ENCODE peak calls at places on chromosomes 5 and 9, in six cellular contexts. F is IMR-90; Z is ascending aorta; N is CD4-positive, alpha-beta memory T cell; M is hepatocyte; C is CD8-positive, alpha-beta memory T cell. V is an unnamed sample.

GRCh38 chr9:121393318-121393717 is 23.3 kb upstream of the STOM start:
- DNase-seq in C (no peak), M (no peak), F (peak; percentile 39), N (no peak), Z (no peak), V (no peak)

GRCh38 chr5:81506900-81507588 is 113.1 kb upstream of the ACOT12 start:
- DNase-seq in N (peak; percentile 41), C (peak; percentile 21), F (peak; percentile 93), M (peak; percentile 86), Z (peak; percentile 12), V (peak; percentile 63)

GRCh38 chr5:128965638-128966302 is 482 bp downstream of the SLC27A6 start:
- DNase-seq in F (no peak), Z (no peak), C (no peak), M (no peak), N (no peak), V (no peak)

GRCh38 chr5:111960466-111961215 is 203.6 kb upstream of the NREP start:
- DNase-seq in N (no peak), M (no peak), F (peak; percentile 63), C (no peak), Z (no peak), V (no peak)

GRCh38 chr9:133463234-133463863 is 3.6 kb downstream of the CACFD1 start:
- DNase-seq in M (no peak), Z (no peak), N (peak; percentile 30), F (no peak), C (no peak), V (no peak)

GRCh38 chr9:93372391-93372790 is 79.1 kb upstream of the FAM120A start:
- DNase-seq in N (no peak), Z (no peak), M (no peak), F (no peak), C (no peak), V (no peak)

GRCh38 chr9:131262327-131263032 is 13.8 kb downstream of the FAM78A start:
- DNase-seq in C (no peak), Z (no peak), F (peak; percentile 25), N (peak; percentile 15), M (no peak), V (no peak)

GRCh38 chr5:40030661-40031060 is 605.9 kb upstream of the DAB2 start:
- DNase-seq in N (no peak), F (no peak), M (no peak), C (no peak), Z (no peak), V (no peak)

GRCh38 chr5:153755913-153756500 is 265.5 kb downstream of the GRIA1 start:
- DNase-seq in Z (no peak), M (no peak), F (no peak), C (no peak), N (no peak), V (no peak)

GRCh38 chr5:41508186-41508585 is 2.2 kb downstream of the PLCXD3 start:
- DNase-seq in C (no peak), N (no peak), F (no peak), M (no peak), Z (no peak), V (no peak)

GRCh38 chr5:116135344-116135743 is 50.5 kb downstream of the COMMD10 start:
- DNase-seq in M (no peak), C (peak; percentile 26), F (no peak), Z (no peak), N (peak; percentile 38), V (no peak)

GRCh38 chr5:61349935-61350334 is 17.9 kb downstream of the ZSWIM6 start:
- DNase-seq in C (no peak), F (no peak), M (no peak), Z (no peak), N (no peak), V (no peak)

GRCh38 chr9:18543406-18543965 is 69.5 kb downstream of the ADAMTSL1 start:
- DNase-seq in M (no peak), Z (no peak), N (no peak), F (peak; percentile 76), C (no peak), V (no peak)

GRCh38 chr5:11384441-11385250 is 519.6 kb downstream of the CTNND2 start:
- DNase-seq in C (no peak), M (peak; percentile 68), Z (no peak), N (no peak), F (no peak), V (no peak)

GRCh38 chr5:81209869-81210268 is 23.3 kb upstream of the CKMT2 start:
- DNase-seq in Z (no peak), M (no peak), C (no peak), N (no peak), F (no peak), V (no peak)

GRCh38 chr5:113112435-113112834 is 135.8 kb downstream of the DCP2 start:
- DNase-seq in Z (no peak), N (no peak), C (no peak), F (peak; percentile 68), M (no peak), V (no peak)

GRCh38 chr5:94776167-94776566 is 157.7 kb downstream of the SLF1 start:
- DNase-seq in M (no peak), F (no peak), N (no peak), C (no peak), Z (no peak), V (no peak)

GRCh38 chr5:103889500-103890209 is 327.1 kb upstream of the NUDT12 start:
- DNase-seq in M (no peak), N (no peak), Z (no peak), F (no peak), C (no peak), V (no peak)

GRCh38 chr5:72107874-72108199 is 562 bp downstream of the MAP1B start:
- DNase-seq in M (peak; percentile 35), N (no peak), Z (no peak), F (no peak), C (no peak), V (no peak)

GRCh38 chr5:21152611-21153010 is 1164.6 kb upstream of the CDH18 start:
- DNase-seq in M (peak; percentile 8), F (peak; percentile 0), Z (no peak), N (no peak), C (no peak), V (no peak)

GRCh38 chr9:16593746-16594145 is 276.7 kb downstream of the BNC2 start:
- DNase-seq in F (no peak), N (no peak), C (no peak), Z (no peak), M (no peak), V (no peak)

GRCh38 chr5:53323943-53324642 is 156.3 kb upstream of the FST start:
- DNase-seq in Z (no peak), N (no peak), C (no peak), F (peak; percentile 34), M (no peak), V (no peak)

GRCh38 chr5:90050135-90050534 is 359.4 kb downstream of the CETN3 start:
- DNase-seq in C (no peak), F (no peak), N (no peak), M (no peak), Z (no peak), V (no peak)

GRCh38 chr5:134524826-134525686 is at the start of gene JADE2:
- DNase-seq in F (peak; percentile 68), C (peak; percentile 91), M (peak; percentile 84), N (peak; percentile 91), Z (no peak), V (peak; percentile 83)

DNA sequence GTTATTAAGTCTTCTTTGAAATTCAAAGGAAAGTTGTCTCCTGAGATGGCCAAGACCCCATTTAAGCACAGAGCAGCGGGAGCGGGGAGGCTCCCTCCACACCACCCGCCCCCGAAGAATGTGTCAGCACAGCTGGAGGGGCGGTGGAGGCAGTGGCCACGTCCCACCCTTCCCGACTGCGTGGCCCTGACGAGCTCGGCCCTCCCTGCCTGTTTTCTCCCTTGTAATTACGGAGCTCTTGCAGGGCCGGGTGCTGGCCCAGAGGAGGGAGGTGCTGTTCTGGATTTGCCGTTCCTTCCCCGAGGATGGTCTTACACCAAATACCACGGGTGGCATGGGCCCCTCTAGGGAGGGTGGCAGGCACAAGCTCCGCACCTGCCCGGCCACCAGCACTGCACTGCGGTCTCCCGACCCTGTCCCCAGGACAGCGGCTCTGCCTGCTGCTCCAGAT is 31.0 kb downstream of the SLC9A3 start:
- DNase-seq in Z (no peak), M (no peak), C (no peak), F (no peak), N (no peak), V (no peak)
- H3K27me3 ChIP-seq in Z (no peaks in the 10 kb centered on the region), M (peaks cover 44% of the 10 kb centered on the region), C (no peaks in the 10 kb centered on the region), F (peaks cover 37% of the 10 kb centered on the region), N (no peaks in the 10 kb centered on the region), V (no peaks in the 10 kb centered on the region)

GRCh38 chr9:115115117-115115880 is 2.7 kb downstream of the TNC start:
- DNase-seq in F (peak; percentile 44), Z (no peak), M (no peak), N (no peak), C (no peak), V (no peak)
- H3K4me3 ChIP-seq in F (peak overlapping the region; percentile 21), Z (no peak overlapping the region), M (no peak overlapping the region), N (no peak overlapping the region), C (no peak overlapping the region), V (no peak overlapping the region)

DNA sequence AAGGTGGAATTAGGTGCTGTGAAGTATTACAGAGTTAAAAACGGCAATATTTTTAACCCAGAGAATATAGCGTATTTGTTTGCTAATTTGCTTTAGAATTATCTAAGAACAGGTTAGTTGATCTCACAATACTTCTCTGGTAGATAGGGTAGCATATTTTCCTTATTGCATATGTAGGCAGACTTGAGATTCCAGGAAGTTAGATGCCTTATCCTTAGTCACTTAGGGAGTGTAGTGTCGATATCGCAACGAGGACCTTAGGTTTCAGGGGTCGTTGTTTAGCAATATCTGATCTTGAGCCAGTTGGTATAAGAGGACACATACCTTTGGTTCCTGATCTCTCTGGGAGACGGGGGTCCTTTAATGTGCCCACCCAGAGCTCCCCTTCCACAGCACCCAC is 28.5 kb upstream of the IL6ST start:
- DNase-seq in F (no peak), Z (no peak), C (no peak), M (no peak), N (no peak), V (no peak)
- H3K27me3 ChIP-seq in F (no peaks in the 10 kb centered on the region), Z (no peaks in the 10 kb centered on the region), C (no peaks in the 10 kb centered on the region), M (no peaks in the 10 kb centered on the region), N (no peaks in the 10 kb centered on the region), V (no peaks in the 10 kb centered on the region)

DNA sequence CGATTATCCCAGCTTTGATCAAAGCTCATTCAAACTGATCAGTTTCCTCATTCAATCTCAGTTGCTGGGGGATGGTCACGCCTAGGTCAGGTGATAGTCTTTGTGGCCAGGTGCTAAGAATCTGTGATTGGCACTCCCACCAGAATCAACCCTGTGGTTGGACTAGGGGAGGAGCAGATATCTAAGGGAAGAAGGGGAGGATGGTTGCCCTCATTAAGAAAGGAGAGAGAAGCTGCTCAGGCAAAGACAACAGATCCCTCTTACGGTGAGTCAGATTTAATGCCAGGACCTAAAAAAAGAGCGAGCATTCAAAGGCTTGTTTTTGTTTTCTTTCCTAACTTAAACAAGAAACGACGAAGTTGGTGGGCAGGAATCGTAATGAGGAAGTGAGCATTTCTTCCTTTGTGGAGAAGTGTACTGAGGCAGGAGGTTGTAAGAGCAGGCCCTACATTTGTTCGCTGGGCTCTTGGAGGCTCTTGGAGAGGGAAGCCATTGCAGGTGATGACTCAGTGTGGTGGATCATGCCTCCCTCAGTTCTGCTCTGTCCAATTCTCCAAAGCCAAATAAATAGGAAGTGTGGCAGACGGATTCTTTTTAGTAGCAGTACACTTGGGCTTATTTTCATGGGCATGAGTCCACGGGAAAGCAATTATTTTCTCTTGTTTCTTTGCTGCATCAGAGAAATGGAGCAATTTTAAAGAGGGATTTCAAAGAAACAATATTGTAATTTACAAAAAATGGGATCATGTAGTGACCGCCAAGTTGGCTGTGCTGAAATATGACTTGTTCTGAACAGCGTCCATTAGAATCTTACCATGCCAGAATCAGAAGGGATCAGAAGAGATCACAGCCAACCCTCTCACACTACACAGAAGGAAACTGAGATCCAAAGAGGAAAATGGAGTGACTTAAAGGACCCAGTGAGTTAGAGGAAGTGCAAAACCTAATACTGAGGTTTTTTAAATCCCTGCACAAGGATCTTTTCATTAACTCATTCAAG is 18.7 kb upstream of the TGFBR1 start:
- DNase-seq in Z (no peak), M (no peak), C (no peak), F (peak; percentile 90), N (no peak), V (no peak)
- H3K4me3 ChIP-seq in Z (no peak overlapping the region), M (no peak overlapping the region), C (no peak overlapping the region), F (no peak overlapping the region), N (no peak overlapping the region), V (no peak overlapping the region)